ENCODE peak calls at places on chromosomes 1 and 21, in six cellular contexts. One of them, this sample, is unnamed.

GRCh38 chr1:210912752-210913151 is 221.2 kb downstream of the KCNH1 start:
- DNase-seq in HFF-Myc: no peak
- DNase-seq in glutamatergic neuron: no peak
- DNase-seq in H9: no peak
- DNase-seq in Calu3: no peak
- DNase-seq in pancreas: no peak
- DNase-seq in this sample: no peak

GRCh38 chr1:220999872-221000863 is 120.9 kb downstream of the HLX start:
- DNase-seq in HFF-Myc: no peak
- DNase-seq in glutamatergic neuron: no peak
- DNase-seq in H9: no peak
- DNase-seq in Calu3: no peak
- DNase-seq in pancreas: peak; percentile 22
- DNase-seq in this sample: no peak

GRCh38 chr1:34292472-34292871 is 115.8 kb downstream of the C1orf94 start:
- DNase-seq in HFF-Myc: no peak
- DNase-seq in glutamatergic neuron: no peak
- DNase-seq in H9: peak; percentile 34
- DNase-seq in Calu3: no peak
- DNase-seq in pancreas: no peak
- DNase-seq in this sample: no peak

GRCh38 chr1:112260699-112261098 is 135.3 kb upstream of the CTTNBP2NL start:
- DNase-seq in HFF-Myc: no peak
- DNase-seq in glutamatergic neuron: no peak
- DNase-seq in H9: no peak
- DNase-seq in Calu3: no peak
- DNase-seq in pancreas: no peak
- DNase-seq in this sample: no peak

GRCh38 chr1:200317236-200317635 is 92.6 kb downstream of the ZNF281 start:
- DNase-seq in HFF-Myc: no peak
- DNase-seq in glutamatergic neuron: no peak
- DNase-seq in H9: no peak
- DNase-seq in Calu3: no peak
- DNase-seq in pancreas: no peak
- DNase-seq in this sample: no peak

GRCh38 chr1:83999316-83999819 is 436 bp upstream of the TTLL7 start:
- DNase-seq in HFF-Myc: peak; percentile 40
- DNase-seq in glutamatergic neuron: no peak
- DNase-seq in H9: peak; percentile 88
- DNase-seq in Calu3: peak; percentile 79
- DNase-seq in pancreas: peak; percentile 74
- DNase-seq in this sample: no peak

GRCh38 chr1:39127513-39127912 is 77.0 kb upstream of the MACF1 start:
- DNase-seq in HFF-Myc: no peak
- DNase-seq in glutamatergic neuron: no peak
- DNase-seq in H9: no peak
- DNase-seq in Calu3: peak; percentile 32
- DNase-seq in pancreas: no peak
- DNase-seq in this sample: no peak

GRCh38 chr1:220811695-220812094 is 25.0 kb downstream of the MTARC1 start:
- DNase-seq in HFF-Myc: no peak
- DNase-seq in glutamatergic neuron: no peak
- DNase-seq in H9: no peak
- DNase-seq in Calu3: no peak
- DNase-seq in pancreas: no peak
- DNase-seq in this sample: no peak

GRCh38 chr1:9111357-9111691 is 17.6 kb downstream of the GPR157 start:
- DNase-seq in HFF-Myc: no peak
- DNase-seq in glutamatergic neuron: no peak
- DNase-seq in H9: no peak
- DNase-seq in Calu3: no peak
- DNase-seq in pancreas: no peak
- DNase-seq in this sample: no peak

GRCh38 chr1:55195523-55196233 is 19.5 kb downstream of the USP24 start:
- DNase-seq in HFF-Myc: no peak
- DNase-seq in glutamatergic neuron: no peak
- DNase-seq in H9: no peak
- DNase-seq in Calu3: no peak
- DNase-seq in pancreas: no peak
- DNase-seq in this sample: no peak

GRCh38 chr1:153786038-153786790 is 11.0 kb downstream of the SLC27A3 start:
- DNase-seq in HFF-Myc: no peak
- DNase-seq in glutamatergic neuron: no peak
- DNase-seq in H9: no peak
- DNase-seq in Calu3: no peak
- DNase-seq in pancreas: no peak
- DNase-seq in this sample: no peak

GRCh38 chr1:230189276-230190183 is 122.5 kb downstream of the GALNT2 start:
- DNase-seq in HFF-Myc: no peak
- DNase-seq in glutamatergic neuron: no peak
- DNase-seq in H9: no peak
- DNase-seq in Calu3: no peak
- DNase-seq in pancreas: no peak
- DNase-seq in this sample: no peak

GRCh38 chr1:248373761-248374160 is 1.8 kb upstream of the OR2T6 start:
- DNase-seq in HFF-Myc: no peak
- DNase-seq in glutamatergic neuron: no peak
- DNase-seq in H9: no peak
- DNase-seq in Calu3: no peak
- DNase-seq in pancreas: no peak
- DNase-seq in this sample: no peak

GRCh38 chr1:16122361-16122881 is 33.4 kb downstream of the EPHA2 start:
- DNase-seq in HFF-Myc: no peak
- DNase-seq in glutamatergic neuron: no peak
- DNase-seq in H9: peak; percentile 59
- DNase-seq in Calu3: no peak
- DNase-seq in pancreas: no peak
- DNase-seq in this sample: no peak

GRCh38 chr1:19032701-19033515 is 76.4 kb upstream of the IFFO2 start:
- DNase-seq in HFF-Myc: no peak
- DNase-seq in glutamatergic neuron: no peak
- DNase-seq in H9: no peak
- DNase-seq in Calu3: no peak
- DNase-seq in pancreas: no peak
- DNase-seq in this sample: no peak

GRCh38 chr1:52603680-52604501 is 1.7 kb downstream of the GPX7 start:
- DNase-seq in HFF-Myc: no peak
- DNase-seq in glutamatergic neuron: no peak
- DNase-seq in H9: no peak
- DNase-seq in Calu3: no peak
- DNase-seq in pancreas: no peak
- DNase-seq in this sample: no peak

GRCh38 chr1:172203135-172203823 is 217.2 kb upstream of the C1orf105 start:
- DNase-seq in HFF-Myc: no peak
- DNase-seq in glutamatergic neuron: no peak
- DNase-seq in H9: no peak
- DNase-seq in Calu3: no peak
- DNase-seq in pancreas: no peak
- DNase-seq in this sample: peak; percentile 10

GRCh38 chr1:46522184-46522968 is 29.1 kb downstream of the KNCN start:
- DNase-seq in HFF-Myc: no peak
- DNase-seq in glutamatergic neuron: no peak
- DNase-seq in H9: no peak
- DNase-seq in Calu3: peak; percentile 55
- DNase-seq in pancreas: no peak
- DNase-seq in this sample: no peak

GRCh38 chr21:20570824-20571232 is 427.4 kb upstream of the NCAM2 start:
- DNase-seq in HFF-Myc: no peak
- DNase-seq in glutamatergic neuron: no peak
- DNase-seq in H9: peak; percentile 88
- DNase-seq in Calu3: no peak
- DNase-seq in pancreas: no peak
- DNase-seq in this sample: no peak

GRCh38 chr1:41018039-41018438 is 3.5 kb downstream of the SLFNL1 start:
- DNase-seq in HFF-Myc: no peak
- DNase-seq in glutamatergic neuron: no peak
- DNase-seq in H9: no peak
- DNase-seq in Calu3: no peak
- DNase-seq in pancreas: no peak
- DNase-seq in this sample: no peak

GRCh38 chr1:223784541-223784940 is 61.2 kb downstream of the TP53BP2 start:
- DNase-seq in HFF-Myc: no peak
- DNase-seq in glutamatergic neuron: no peak
- DNase-seq in H9: no peak
- DNase-seq in Calu3: no peak
- DNase-seq in pancreas: no peak
- DNase-seq in this sample: no peak

GRCh38 chr1:51960262-51960661 is 30.2 kb downstream of the RAB3B start:
- DNase-seq in HFF-Myc: no peak
- DNase-seq in glutamatergic neuron: peak; percentile 31
- DNase-seq in H9: peak; percentile 32
- DNase-seq in Calu3: no peak
- DNase-seq in pancreas: no peak
- DNase-seq in this sample: peak; percentile 9

GRCh38 chr1:12454406-12455391 is 163.3 kb downstream of the DHRS3 start:
- DNase-seq in HFF-Myc: no peak
- DNase-seq in glutamatergic neuron: no peak
- DNase-seq in H9: no peak
- DNase-seq in Calu3: peak; percentile 50
- DNase-seq in pancreas: no peak
- DNase-seq in this sample: no peak

GRCh38 chr1:241998950-241999495 is at the start of gene MAP1LC3C:
- DNase-seq in HFF-Myc: no peak
- DNase-seq in glutamatergic neuron: peak; percentile 32
- DNase-seq in H9: peak; percentile 64
- DNase-seq in Calu3: no peak
- DNase-seq in pancreas: no peak
- DNase-seq in this sample: no peak

GRCh38 chr1:156750191-156750931 is 1.1 kb downstream of the HDGF start:
- DNase-seq in HFF-Myc: no peak
- DNase-seq in glutamatergic neuron: no peak
- DNase-seq in H9: no peak
- DNase-seq in Calu3: peak; percentile 64
- DNase-seq in pancreas: peak; percentile 66
- DNase-seq in this sample: no peak

GRCh38 chr1:89538361-89538760 is 13.7 kb downstream of the LRRC8B start:
- DNase-seq in HFF-Myc: no peak
- DNase-seq in glutamatergic neuron: no peak
- DNase-seq in H9: no peak
- DNase-seq in Calu3: no peak
- DNase-seq in pancreas: no peak
- DNase-seq in this sample: no peak

GRCh38 chr1:70504821-70505193 is 93.7 kb downstream of the CTH start:
- DNase-seq in HFF-Myc: peak; percentile 29
- DNase-seq in glutamatergic neuron: no peak
- DNase-seq in H9: no peak
- DNase-seq in Calu3: no peak
- DNase-seq in pancreas: no peak
- DNase-seq in this sample: no peak

GRCh38 chr1:6384135-6384534 is 9.4 kb downstream of the ACOT7 start:
- DNase-seq in HFF-Myc: no peak
- DNase-seq in glutamatergic neuron: no peak
- DNase-seq in H9: no peak
- DNase-seq in Calu3: no peak
- DNase-seq in pancreas: no peak
- DNase-seq in this sample: no peak

GRCh38 chr1:6373961-6374720 is 19.4 kb downstream of the ACOT7 start:
- DNase-seq in HFF-Myc: no peak
- DNase-seq in glutamatergic neuron: no peak
- DNase-seq in H9: no peak
- DNase-seq in Calu3: no peak
- DNase-seq in pancreas: peak; percentile 56
- DNase-seq in this sample: no peak

GRCh38 chr1:6380037-6380436 is 13.5 kb downstream of the ACOT7 start:
- DNase-seq in HFF-Myc: no peak
- DNase-seq in glutamatergic neuron: no peak
- DNase-seq in H9: no peak
- DNase-seq in Calu3: no peak
- DNase-seq in pancreas: no peak
- DNase-seq in this sample: no peak

GRCh38 chr1:6378096-6378746 is 15.3 kb downstream of the ACOT7 start:
- DNase-seq in HFF-Myc: no peak
- DNase-seq in glutamatergic neuron: peak; percentile 68
- DNase-seq in H9: peak; percentile 68
- DNase-seq in Calu3: no peak
- DNase-seq in pancreas: no peak
- DNase-seq in this sample: no peak
- TF ChIP-seq CTCF in HFF-Myc: no peak
- TF ChIP-seq CTCF in glutamatergic neuron: no peak
- TF ChIP-seq CTCF in H9: peak; percentile 61
- TF ChIP-seq CTCF in Calu3: no peak
- TF ChIP-seq CTCF in pancreas: no peak
- TF ChIP-seq CTCF in this sample: no peak

DNA sequence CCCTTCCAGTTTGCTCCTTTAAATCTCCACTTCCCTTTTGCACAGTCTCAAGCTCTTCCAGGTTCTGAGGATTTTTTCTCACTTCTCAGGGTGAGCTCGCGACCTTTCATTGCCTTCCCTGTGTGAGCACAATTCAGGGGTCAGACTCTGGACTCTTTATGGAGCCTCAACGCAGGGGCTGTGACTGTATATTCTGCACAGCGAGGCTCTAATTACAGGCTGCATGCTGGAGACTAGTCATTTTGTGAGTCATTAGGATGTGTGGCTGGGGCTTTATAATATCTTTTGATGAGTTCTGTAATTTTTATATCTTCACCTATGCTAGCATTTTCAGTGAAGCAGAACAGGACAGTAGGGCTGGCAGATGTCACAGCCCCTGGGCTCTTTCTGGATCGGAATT is 270.7 kb downstream of the KAZN start:
- DNase-seq in HFF-Myc: no peak
- DNase-seq in glutamatergic neuron: no peak
- DNase-seq in H9: no peak
- DNase-seq in Calu3: no peak
- DNase-seq in pancreas: no peak
- DNase-seq in this sample: no peak
- TF ChIP-seq CTCF in HFF-Myc: no peak
- TF ChIP-seq CTCF in glutamatergic neuron: no peak
- TF ChIP-seq CTCF in H9: no peak
- TF ChIP-seq CTCF in Calu3: no peak
- TF ChIP-seq CTCF in pancreas: no peak
- TF ChIP-seq CTCF in this sample: no peak

DNA sequence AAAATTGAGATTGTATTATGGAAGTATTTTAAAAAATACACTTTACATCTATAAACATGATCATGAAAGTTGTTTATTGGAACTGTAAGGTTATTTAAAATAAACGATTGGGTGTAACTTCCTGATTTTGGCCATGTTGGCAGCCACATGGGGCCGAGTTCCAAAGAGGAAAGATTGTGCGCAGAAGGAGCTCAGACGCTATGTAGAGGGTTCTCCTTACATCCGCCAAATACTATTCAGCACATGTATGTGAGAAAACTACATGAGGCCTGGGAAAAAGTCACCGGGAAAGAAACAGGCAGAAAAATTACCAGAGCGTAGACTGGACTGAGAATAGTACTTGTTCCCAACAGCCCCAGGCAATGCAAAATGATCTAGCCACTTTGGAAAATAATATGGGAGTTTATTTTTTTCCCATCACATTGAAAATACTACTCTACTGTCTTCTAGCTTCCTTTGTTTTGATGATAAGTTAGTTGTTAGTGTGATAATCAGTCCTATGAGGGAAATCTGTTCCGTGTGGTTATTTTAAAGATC is 35.7 kb upstream of the B3GALT2 start:
- DNase-seq in HFF-Myc: no peak
- DNase-seq in glutamatergic neuron: no peak
- DNase-seq in H9: no peak
- DNase-seq in Calu3: no peak
- DNase-seq in pancreas: no peak
- DNase-seq in this sample: no peak
- TF ChIP-seq CTCF in HFF-Myc: no peak
- TF ChIP-seq CTCF in glutamatergic neuron: no peak
- TF ChIP-seq CTCF in H9: no peak
- TF ChIP-seq CTCF in Calu3: no peak
- TF ChIP-seq CTCF in pancreas: no peak
- TF ChIP-seq CTCF in this sample: no peak

GRCh38 chr1:205251576-205251975 is 23.8 kb downstream of the TMCC2 start:
- DNase-seq in HFF-Myc: no peak
- DNase-seq in glutamatergic neuron: no peak
- DNase-seq in H9: no peak
- DNase-seq in Calu3: no peak
- DNase-seq in pancreas: no peak
- DNase-seq in this sample: no peak
- TF ChIP-seq CTCF in HFF-Myc: no peak
- TF ChIP-seq CTCF in glutamatergic neuron: no peak
- TF ChIP-seq CTCF in H9: no peak
- TF ChIP-seq CTCF in Calu3: no peak
- TF ChIP-seq CTCF in pancreas: no peak
- TF ChIP-seq CTCF in this sample: no peak

This sample was measured in nephron progenitor cell.